ENCODE peak calls at places on chromosomes 16 and 17, in ten cellular contexts. F is NCI-H1417 treated with DMSO at 0.1 percent for 48 hours; B is fibroblast of the conjunctiva; O is activated CD4-positive, alpha-beta T cell treated with anti-CD3 and anti-CD28 coated beads, Interleukin-2, amount 10 ng/mL, durations not matched to agents 7 days and 5 days; Q is GM19239; H is astrocyte of the spinal cord; Y is iris pigment epithelial cell; T is body of pancreas; Z is GM12891; K is H54. S is an unnamed sample.

GRCh38 chr16:75494696-75495601 is at the start of gene CHST6:
- DNase-seq in F (no peak), B (no peak), O (peak), Q (peak), H (peak), Y (peak), T (peak), Z (peak), K (no peak), S (no peak)

GRCh38 chr17:9434502-9435113 is 141.0 kb downstream of the STX8 start:
- DNase-seq in F (no peak), B (no peak), O (no peak), Q (no peak), H (no peak), Y (peak), T (no peak), Z (no peak), K (no peak), S (peak)

GRCh38 chr17:35023538-35023937 is 40.0 kb downstream of the RFFL start:
- DNase-seq in F (no peak), B (no peak), O (no peak), Q (no peak), H (no peak), Y (peak), T (no peak), Z (no peak), K (no peak), S (no peak)

GRCh38 chr16:27221576-27222498 is 18.5 kb downstream of the KDM8 start:
- DNase-seq in F (no peak), B (no peak), O (no peak), Q (no peak), H (no peak), Y (peak), T (peak), Z (no peak), K (no peak), S (peak)

GRCh38 chr16:85479972-85480726 is 133.0 kb upstream of the GSE1 start:
- DNase-seq in F (no peak), B (no peak), O (no peak), Q (no peak), H (no peak), Y (no peak), T (no peak), Z (peak), K (no peak), S (no peak)

GRCh38 chr17:7929158-7930029 is at the start of gene KCNAB3:
- DNase-seq in F (no peak), B (no peak), O (peak), Q (no peak), H (peak), Y (peak), T (peak), Z (no peak), K (no peak), S (peak)

GRCh38 chr17:82223517-82223916 is 5.3 kb upstream of the SLC16A3 start:
- DNase-seq in F (no peak), B (no peak), O (no peak), Q (no peak), H (no peak), Y (no peak), T (no peak), Z (no peak), K (no peak), S (no peak)

GRCh38 chr17:74690409-74690825 is 22.3 kb downstream of the CD300LF start:
- DNase-seq in F (no peak), B (no peak), O (no peak), Q (no peak), H (no peak), Y (no peak), T (no peak), Z (no peak), K (no peak), S (no peak)

GRCh38 chr17:81685108-81685507 is 1.3 kb downstream of the HGS start:
- DNase-seq in F (no peak), B (no peak), O (no peak), Q (no peak), H (peak), Y (peak), T (no peak), Z (no peak), K (peak), S (peak)

GRCh38 chr17:29131814-29132682 is 48.1 kb downstream of the MYO18A start:
- DNase-seq in F (no peak), B (peak), O (no peak), Q (no peak), H (peak), Y (peak), T (no peak), Z (no peak), K (peak), S (peak)

GRCh38 chr17:57645950-57646686 is 99.0 kb downstream of the CCDC182 start:
- DNase-seq in F (no peak), B (no peak), O (no peak), Q (no peak), H (no peak), Y (no peak), T (no peak), Z (no peak), K (no peak), S (no peak)

GRCh38 chr16:81634380-81635121 is 144.5 kb upstream of the PLCG2 start:
- DNase-seq in F (no peak), B (no peak), O (no peak), Q (no peak), H (peak), Y (peak), T (no peak), Z (no peak), K (no peak), S (peak)

GRCh38 chr16:83727751-83728352 is 79.9 kb upstream of the HSBP1 start:
- DNase-seq in F (no peak), B (no peak), O (no peak), Q (no peak), H (no peak), Y (no peak), T (no peak), Z (no peak), K (no peak), S (no peak)

GRCh38 chr17:81693491-81694360 is 9.4 kb upstream of the MRPL12 start:
- DNase-seq in F (no peak), B (no peak), O (no peak), Q (no peak), H (no peak), Y (no peak), T (no peak), Z (no peak), K (no peak), S (no peak)

GRCh38 chr16:12247811-12248210 is 271.3 kb downstream of the SNX29 start:
- DNase-seq in F (no peak), B (no peak), O (no peak), Q (no peak), H (no peak), Y (no peak), T (no peak), Z (no peak), K (no peak), S (no peak)

GRCh38 chr17:56392274-56392673 is 201.2 kb upstream of the NOG start:
- DNase-seq in F (no peak), B (no peak), O (no peak), Q (no peak), H (no peak), Y (no peak), T (no peak), Z (no peak), K (no peak), S (no peak)

GRCh38 chr16:11255737-11256656 is at the start of gene SOCS1:
- DNase-seq in F (no peak), B (peak), O (peak), Q (peak), H (peak), Y (peak), T (peak), Z (peak), K (peak), S (peak)

GRCh38 chr17:31387438-31387837 is 4.0 kb upstream of the RAB11FIP4 start:
- DNase-seq in F (no peak), B (no peak), O (no peak), Q (no peak), H (no peak), Y (peak), T (no peak), Z (no peak), K (no peak), S (no peak)

GRCh38 chr16:3857189-3858013 is 23.1 kb downstream of the CREBBP start:
- DNase-seq in F (no peak), B (no peak), O (no peak), Q (no peak), H (no peak), Y (peak), T (peak), Z (no peak), K (no peak), S (peak)

GRCh38 chr16:79571753-79572544 is 28.6 kb downstream of the MAF start:
- DNase-seq in F (no peak), B (no peak), O (no peak), Q (no peak), H (no peak), Y (no peak), T (no peak), Z (no peak), K (no peak), S (no peak)

GRCh38 chr17:21303441-21304065 is 19.0 kb downstream of the MAP2K3 start:
- DNase-seq in F (no peak), B (no peak), O (no peak), Q (no peak), H (no peak), Y (no peak), T (peak), Z (no peak), K (no peak), S (no peak)

GRCh38 chr16:86590501-86591144 is 12.3 kb downstream of the FOXL1 start:
- DNase-seq in F (no peak), B (no peak), O (no peak), Q (no peak), H (peak), Y (peak), T (no peak), Z (no peak), K (no peak), S (peak)

GRCh38 chr17:56602292-56603130 is 9.0 kb downstream of the NOG start:
- DNase-seq in F (no peak), B (no peak), O (peak), Q (no peak), H (no peak), Y (no peak), T (no peak), Z (no peak), K (no peak), S (no peak)

GRCh38 chr16:69397821-69398521 is 12.2 kb upstream of the TERF2 start:
- DNase-seq in F (no peak), B (peak), O (no peak), Q (no peak), H (peak), Y (peak), T (peak), Z (no peak), K (no peak), S (peak)

GRCh38 chr17:60036796-60037677 is 41.7 kb downstream of the HEATR6 start:
- DNase-seq in F (peak), B (peak), O (peak), Q (peak), H (peak), Y (peak), T (peak), Z (peak), K (peak), S (peak)

GRCh38 chr17:77369544-77369971 is 228.8 kb downstream of the SEC14L1 start:
- DNase-seq in F (no peak), B (no peak), O (no peak), Q (no peak), H (no peak), Y (no peak), T (no peak), Z (no peak), K (no peak), S (no peak)

GRCh38 chr16:17416461-17417221 is 54.1 kb downstream of the XYLT1 start:
- DNase-seq in F (no peak), B (no peak), O (peak), Q (peak), H (peak), Y (no peak), T (peak), Z (peak), K (no peak), S (peak)

GRCh38 chr17:2047590-2047989 is 5.8 kb downstream of the OVCA2 start:
- DNase-seq in F (no peak), B (no peak), O (no peak), Q (no peak), H (no peak), Y (no peak), T (no peak), Z (no peak), K (no peak), S (no peak)

GRCh38 chr16:31071861-31072260 is 2.2 kb downstream of the ZNF668 start:
- DNase-seq in F (no peak), B (peak), O (no peak), Q (no peak), H (peak), Y (peak), T (no peak), Z (no peak), K (no peak), S (peak)

GRCh38 chr17:63490321-63490720 is 13.5 kb downstream of the ACE start:
- DNase-seq in F (no peak), B (no peak), O (no peak), Q (no peak), H (no peak), Y (no peak), T (no peak), Z (no peak), K (no peak), S (no peak)

GRCh38 chr16:24125199-24125598 is 130.9 kb upstream of the CACNG3 start:
- DNase-seq in F (no peak), B (no peak), O (no peak), Q (no peak), H (no peak), Y (no peak), T (no peak), Z (no peak), K (no peak), S (no peak)

GRCh38 chr17:9324864-9325263 is 250.8 kb downstream of the STX8 start:
- DNase-seq in F (no peak), B (no peak), O (no peak), Q (no peak), H (no peak), Y (peak), T (peak), Z (no peak), K (no peak), S (no peak)

GRCh38 chr16:17459903-17460521 is 10.7 kb downstream of the XYLT1 start:
- DNase-seq in F (no peak), B (no peak), O (no peak), Q (no peak), H (peak), Y (no peak), T (no peak), Z (no peak), K (no peak), S (no peak)

GRCh38 chr17:40027614-40028012 is 12.4 kb downstream of the CSF3 start:
- DNase-seq in F (no peak), B (no peak), O (no peak), Q (no peak), H (no peak), Y (no peak), T (no peak), Z (no peak), K (no peak), S (no peak)

GRCh38 chr17:76867578-76868175 is 527 bp upstream of the MGAT5B start:
- DNase-seq in F (no peak), B (peak), O (no peak), Q (no peak), H (peak), Y (peak), T (no peak), Z (no peak), K (peak), S (peak)

GRCh38 chr16:12793120-12793889 is 10.4 kb downstream of the CPPED1 start:
- DNase-seq in F (no peak), B (no peak), O (no peak), Q (no peak), H (no peak), Y (no peak), T (no peak), Z (no peak), K (no peak), S (no peak)

GRCh38 chr16:51994597-51994996 is 552.3 kb downstream of the TOX3 start:
- DNase-seq in F (peak), B (no peak), O (no peak), Q (no peak), H (no peak), Y (no peak), T (peak), Z (no peak), K (no peak), S (no peak)

GRCh38 chr17:37261286-37261685 is 114.5 kb upstream of the C17orf78 start:
- DNase-seq in F (no peak), B (no peak), O (no peak), Q (no peak), H (peak), Y (peak), T (no peak), Z (no peak), K (no peak), S (no peak)